ENCODE peak calls at places on chromosome 1, in eight cellular contexts. T is lower lobe of right lung; B is upper lobe of right lung; V is HFF-Myc; Z is CD4-positive, alpha-beta T cell; R is mucosa of descending colon; H is GM10248; I is CD8-positive, alpha-beta T cell. Y is an unnamed sample.

GRCh38 chr1:16014509-16015482 is 3.0 kb downstream of the HSPB7 start:
- DNase-seq in V (no peak), H (no peak), Z (no peak), T (no peak), I (no peak), B (no peak), R (no peak), Y (no peak)

GRCh38 chr1:221708987-221709386 is 32.9 kb downstream of the DUSP10 start:
- DNase-seq in Z (peak), H (peak), I (peak), T (no peak), V (no peak), R (no peak), B (no peak), Y (no peak)

GRCh38 chr1:115136106-115136505 is 46.8 kb upstream of the TSPAN2 start:
- DNase-seq in B (no peak), V (no peak), H (no peak), Z (no peak), R (no peak), T (no peak), I (no peak), Y (no peak)

GRCh38 chr1:181094402-181094801 is 5.9 kb downstream of the IER5 start:
- DNase-seq in I (no peak), B (no peak), V (no peak), H (no peak), R (no peak), T (no peak), Z (no peak), Y (no peak)

GRCh38 chr1:26477446-26478152 is 5.4 kb downstream of the HMGN2 start:
- DNase-seq in Z (no peak), B (no peak), H (no peak), R (no peak), T (no peak), I (no peak), V (no peak), Y (no peak)

GRCh38 chr1:29474845-29475244 is 238.5 kb downstream of the PTPRU start:
- DNase-seq in I (no peak), B (no peak), Z (no peak), T (no peak), V (no peak), R (no peak), H (no peak), Y (no peak)

GRCh38 chr1:204647114-204647804 is 38.3 kb downstream of the LRRN2 start:
- DNase-seq in Z (no peak), I (no peak), R (peak), V (peak), B (no peak), H (peak), T (no peak), Y (peak)

GRCh38 chr1:29156543-29157268 is 25.0 kb downstream of the SRSF4 start:
- DNase-seq in T (no peak), V (no peak), H (no peak), B (no peak), R (no peak), Z (no peak), I (no peak), Y (no peak)

GRCh38 chr1:6859415-6860343 is 74.4 kb downstream of the CAMTA1 start:
- DNase-seq in V (peak), Z (no peak), T (no peak), B (no peak), I (no peak), R (no peak), H (no peak), Y (peak)

GRCh38 chr1:246687002-246687401 is 37.2 kb upstream of the SCCPDH start:
- DNase-seq in Z (no peak), V (no peak), B (no peak), R (no peak), I (no peak), T (no peak), H (no peak), Y (no peak)

GRCh38 chr1:224700915-224701531 is 84.9 kb downstream of the CNIH3 start:
- DNase-seq in V (no peak), Z (no peak), T (no peak), I (no peak), H (peak), B (no peak), R (peak), Y (no peak)

DNA sequence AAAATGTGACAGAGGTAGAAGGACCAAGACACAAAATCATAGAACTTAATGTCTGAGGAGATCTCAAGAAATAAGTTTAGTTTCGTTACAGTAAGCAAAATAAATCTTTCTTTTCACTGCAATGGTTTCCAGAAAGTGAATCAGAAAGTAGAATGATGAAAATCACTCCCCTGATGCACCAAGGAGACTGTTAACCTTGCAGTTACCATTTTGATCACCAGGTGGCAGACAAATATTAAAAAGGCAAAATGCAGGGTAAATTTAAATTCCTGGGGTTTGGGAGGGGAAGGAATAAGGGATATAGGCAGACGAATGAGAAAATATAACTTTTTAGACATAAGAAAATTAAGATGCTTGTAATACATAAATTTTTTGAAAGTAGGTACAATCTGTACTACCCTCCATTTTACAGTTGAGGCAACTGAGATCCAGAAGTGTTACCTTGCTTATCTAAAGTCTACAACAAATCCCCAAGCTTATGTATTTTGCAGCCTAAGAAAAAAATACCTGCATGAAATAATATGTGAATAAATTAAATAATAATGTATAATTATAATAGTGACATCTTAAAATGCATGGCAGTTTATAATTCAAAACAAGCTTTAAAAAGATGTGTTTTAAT is 253.2 kb downstream of the CRB1 start:
- DNase-seq in V (peak), H (peak), B (no peak), Z (no peak), T (no peak), R (peak), I (no peak), Y (no peak)
- TF ChIP-seq CTCF in V (peak), H (peak), B (peak), Z (peak), T (peak), R (no peak), I (peak), Y (peak)

DNA sequence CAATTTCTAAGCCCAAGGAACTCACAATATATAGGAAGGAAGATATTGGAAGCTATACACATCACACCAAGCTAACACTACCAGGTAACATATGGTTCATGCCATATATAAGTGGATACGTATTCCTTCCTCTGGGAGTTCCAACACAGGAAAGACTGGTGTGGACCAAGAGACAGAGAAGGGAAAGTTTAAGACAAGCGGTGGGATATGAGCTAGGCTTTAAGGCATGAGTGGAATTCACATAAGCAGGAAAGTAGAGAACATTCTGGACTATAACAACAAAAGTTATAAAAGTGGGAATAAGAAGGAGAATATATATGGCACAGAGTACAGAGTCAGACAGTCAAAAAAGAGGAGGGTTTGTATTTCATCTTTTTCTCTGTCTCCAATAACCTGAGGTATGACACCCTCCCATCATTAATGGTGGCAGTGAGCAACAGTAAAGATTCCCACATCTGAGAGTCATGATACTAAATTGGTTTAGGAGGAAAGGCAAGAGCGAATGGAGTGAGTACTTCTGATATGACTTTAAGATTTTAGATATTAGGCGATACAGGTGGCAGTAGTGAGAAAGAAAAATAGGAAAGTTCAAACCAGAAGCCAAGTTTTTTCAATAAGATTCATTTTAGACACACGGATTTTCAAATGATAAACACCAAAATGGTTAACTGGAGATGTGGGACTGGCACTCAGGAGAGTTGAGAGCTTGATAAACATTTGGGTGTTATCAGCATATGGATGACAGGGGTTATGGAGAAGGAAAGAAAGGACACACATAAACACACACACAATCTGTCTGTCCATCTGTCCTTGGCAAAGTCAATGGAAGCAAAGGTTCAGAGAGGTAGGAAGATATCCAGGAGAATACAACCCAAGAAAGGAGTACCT is 87.4 kb upstream of the TTC39A start:
- DNase-seq in Z (no peak), T (no peak), R (no peak), B (no peak), I (no peak), H (no peak), V (no peak), Y (no peak)
- TF ChIP-seq CTCF in Z (no peak), T (no peak), R (no peak), B (no peak), I (no peak), H (no peak), V (no peak), Y (no peak)

DNA sequence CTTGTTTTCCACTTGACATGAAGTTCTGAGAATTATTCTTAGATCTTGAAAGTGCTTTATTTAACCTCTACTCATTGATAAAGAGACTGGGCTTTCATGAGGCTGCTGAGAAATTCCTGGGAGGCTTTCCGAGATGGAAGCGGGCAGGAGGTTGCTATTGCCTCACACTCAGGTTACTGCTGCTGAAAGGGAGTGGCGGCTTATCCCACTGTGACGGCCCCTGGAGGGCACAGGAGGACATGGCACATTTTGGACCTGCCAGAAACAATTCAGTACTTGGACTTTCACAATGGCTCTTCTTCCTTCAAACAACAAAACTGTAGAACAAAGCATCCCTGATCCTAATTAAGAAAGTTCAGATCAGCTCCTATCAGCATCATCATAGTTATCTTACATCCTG is 16.2 kb upstream of the MARK1 start:
- DNase-seq in I (no peak), Z (no peak), V (no peak), B (peak), T (peak), R (no peak), H (no peak), Y (no peak)
- TF ChIP-seq CTCF in I (no peak), Z (no peak), V (no peak), B (peak), T (no peak), R (no peak), H (no peak), Y (no peak)

GRCh38 chr1:58035523-58035922 is 511.0 kb downstream of the OMA1 start:
- DNase-seq in I (no peak), H (no peak), V (peak), R (peak), B (no peak), Z (no peak), T (no peak), Y (no peak)
- TF ChIP-seq CTCF in I (no peak), H (no peak), V (peak), R (no peak), B (no peak), Z (no peak), T (no peak), Y (no peak)

GRCh38 chr1:9538669-9539164 is 548 bp upstream of the SLC25A33 start:
- DNase-seq in H (no peak), I (no peak), T (peak), V (no peak), Z (peak), R (peak), B (peak), Y (no peak)

GRCh38 chr1:9537863-9538668 is 1.2 kb upstream of the SLC25A33 start:
- DNase-seq in R (peak), V (no peak), T (no peak), Z (no peak), B (no peak), H (no peak), I (no peak), Y (no peak)

GRCh38 chr1:9539829-9540550 is 725 bp downstream of the SLC25A33 start:
- DNase-seq in Z (peak), T (peak), R (peak), I (peak), V (no peak), H (peak), B (peak), Y (no peak)

GRCh38 chr1:9536301-9536700 is 3.0 kb upstream of the SLC25A33 start:
- DNase-seq in I (no peak), T (no peak), H (no peak), B (no peak), Z (no peak), V (no peak), R (no peak), Y (no peak)

GRCh38 chr1:9539165-9539828 is at the start of gene SLC25A33:
- DNase-seq in H (peak), B (peak), Z (peak), I (peak), T (peak), V (peak), R (peak), Y (peak)
- TF ChIP-seq CTCF in H (no peak), B (no peak), Z (no peak), I (no peak), T (no peak), V (no peak), R (no peak), Y (no peak)

GRCh38 chr1:208036918-208037567 is 126.1 kb upstream of the CD34 start:
- DNase-seq in V (no peak), T (no peak), B (no peak), Z (no peak), H (no peak), R (no peak), I (no peak), Y (no peak)

GRCh38 chr1:208034135-208034534 is 123.2 kb upstream of the CD34 start:
- DNase-seq in T (no peak), R (no peak), I (no peak), V (no peak), Z (no peak), B (no peak), H (no peak), Y (no peak)

GRCh38 chr1:208038303-208038702 is 127.4 kb upstream of the CD34 start:
- DNase-seq in B (no peak), V (no peak), I (no peak), T (no peak), R (no peak), Z (no peak), H (no peak), Y (no peak)

GRCh38 chr1:208033236-208033635 is 122.3 kb upstream of the CD34 start:
- DNase-seq in T (no peak), R (no peak), H (no peak), I (no peak), Z (no peak), B (no peak), V (no peak), Y (no peak)

DNA sequence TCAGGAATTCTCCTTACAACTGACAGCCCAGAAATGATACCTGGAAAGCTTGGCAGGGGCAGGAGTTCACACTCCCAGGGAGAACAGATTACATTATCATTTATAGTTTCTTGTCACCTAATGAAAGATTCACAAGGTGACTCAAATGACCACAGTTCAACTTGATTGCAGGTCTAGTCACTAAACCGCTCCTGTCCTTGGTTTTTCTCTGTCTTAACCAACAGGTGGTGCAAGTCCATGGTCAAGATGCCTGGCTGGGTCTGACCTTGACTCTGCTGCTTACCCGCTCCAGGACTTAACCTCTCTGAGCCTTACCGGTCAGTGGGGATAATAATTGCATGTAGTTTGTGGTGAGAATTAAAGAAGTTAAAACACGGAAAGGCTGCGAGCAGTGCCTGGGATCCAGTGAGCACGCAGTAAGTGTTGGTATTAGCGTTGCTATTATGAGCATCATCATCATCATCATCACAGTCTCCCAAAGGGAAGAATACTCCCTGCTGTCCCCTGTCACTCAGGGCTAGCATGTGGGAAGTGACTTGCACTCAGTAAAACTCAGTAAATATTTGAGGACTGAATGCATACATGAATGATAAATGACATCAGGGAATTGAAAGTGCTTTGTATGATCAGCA is 125.4 kb upstream of the CD34 start:
- DNase-seq in B (no peak), H (no peak), V (no peak), Z (no peak), T (no peak), R (no peak), I (no peak), Y (no peak)
- TF ChIP-seq CTCF in B (no peak), H (no peak), V (no peak), Z (no peak), T (no peak), R (no peak), I (no peak), Y (peak)

DNA sequence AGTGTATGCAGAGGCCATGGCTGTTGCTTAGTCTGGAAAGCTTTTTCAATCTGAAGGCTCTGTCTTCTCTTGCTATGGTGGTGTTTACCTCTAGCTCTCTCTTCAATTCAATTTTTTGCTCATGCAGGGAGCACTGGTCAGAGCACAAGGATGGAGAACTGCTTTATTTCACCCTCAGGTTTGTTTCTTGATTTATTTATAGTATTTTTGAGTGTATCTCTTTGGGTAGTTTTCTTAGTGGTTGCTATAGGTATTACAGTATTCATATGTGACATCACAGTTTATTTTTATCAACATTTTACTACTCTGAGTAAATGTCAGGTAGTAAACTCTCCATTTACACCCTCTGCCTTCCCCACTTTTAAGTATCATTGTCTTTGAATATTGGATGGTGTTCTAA is 147.9 kb downstream of the RASAL2 start:
- DNase-seq in I (no peak), V (no peak), T (no peak), Z (no peak), R (no peak), B (no peak), H (no peak), Y (no peak)
- TF ChIP-seq CTCF in I (no peak), V (no peak), T (no peak), Z (no peak), R (no peak), B (peak), H (no peak), Y (no peak)

GRCh38 chr1:212981571-212982328 is 31.4 kb downstream of the VASH2 start:
- DNase-seq in T (no peak), I (no peak), Z (no peak), V (no peak), R (no peak), B (no peak), H (no peak), Y (no peak)

GRCh38 chr1:212977781-212978645 is 27.7 kb downstream of the VASH2 start:
- DNase-seq in B (no peak), T (no peak), R (no peak), Z (no peak), I (no peak), H (peak), V (no peak), Y (no peak)

GRCh38 chr1:212981025-212981495 is 30.7 kb downstream of the VASH2 start:
- DNase-seq in B (no peak), H (no peak), T (peak), V (no peak), Z (no peak), R (peak), I (no peak), Y (no peak)

GRCh38 chr1:212979340-212980122 is 29.2 kb downstream of the VASH2 start:
- DNase-seq in V (no peak), B (no peak), T (no peak), R (no peak), I (no peak), Z (no peak), H (peak), Y (no peak)

DNA sequence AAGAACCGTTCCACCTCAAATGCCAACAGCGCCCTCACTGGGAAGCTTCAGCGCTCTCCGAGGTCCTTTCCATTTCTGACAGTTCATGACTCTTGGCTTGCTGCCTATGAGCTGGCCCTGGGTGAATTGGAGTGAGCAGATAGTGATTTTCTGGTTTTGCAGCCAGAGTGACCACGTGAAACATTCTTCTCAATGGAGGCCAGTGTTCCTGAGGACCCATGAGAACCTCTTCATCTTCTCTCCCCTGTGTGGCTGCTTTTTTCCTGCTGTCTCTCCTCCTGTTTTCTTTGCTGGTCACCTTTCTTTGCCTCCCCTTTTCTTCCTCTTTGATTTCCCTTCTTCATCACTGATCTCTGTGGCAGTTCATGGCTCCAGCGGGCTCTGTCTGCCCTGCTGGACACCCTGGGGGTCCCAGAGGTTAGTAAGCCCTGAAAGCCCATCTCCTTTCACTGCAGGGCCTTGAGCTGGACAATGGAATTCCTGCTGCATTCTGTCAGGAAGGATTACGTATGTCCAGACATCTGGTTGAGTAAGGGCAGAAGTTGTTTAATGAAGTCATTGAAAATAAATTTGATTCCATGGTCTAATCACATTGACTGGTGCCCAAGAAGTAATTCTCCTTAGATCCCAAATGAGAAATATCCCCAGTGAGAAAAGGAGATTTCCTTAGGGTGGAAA is 29.9 kb downstream of the VASH2 start:
- DNase-seq in V (no peak), T (no peak), R (no peak), B (no peak), H (no peak), Z (no peak), I (no peak), Y (no peak)
- TF ChIP-seq CTCF in V (no peak), T (no peak), R (no peak), B (no peak), H (peak), Z (no peak), I (no peak), Y (no peak)

Y was measured in AG09319.